ENCODE peak calls at places on chromosomes 5 and 9, in seven cellular contexts. N is NCI-H82, B is DMS53, S is GDM1, W is Peyer's patch, L is Daoy, C is iPS DF 6.9. J is an unnamed sample.

GRCh38 chr5:123855630-123856029 is 343.7 kb downstream of the CSNK1G3 start:
- DNase-seq in W (no peak), L (no peak), C (no peak), S (no peak), B (no peak), N (no peak), J (peak; percentile 81)

GRCh38 chr9:137488330-137488653 is 29.2 kb upstream of the NSMF start:
- DNase-seq in N (peak; percentile 92), C (no peak), L (no peak), B (peak; percentile 91), W (no peak), S (no peak), J (peak; percentile 91)

GRCh38 chr5:160903076-160903475 is 51.1 kb upstream of the ATP10B start:
- DNase-seq in B (no peak), N (no peak), S (no peak), C (no peak), L (no peak), W (no peak), J (peak; percentile 10)

GRCh38 chr9:35689601-35690446 is at the start of gene TPM2:
- DNase-seq in B (peak; percentile 23), W (peak; percentile 59), N (peak; percentile 47), L (peak; percentile 92), S (no peak), C (no peak), J (peak; percentile 32)

GRCh38 chr9:68631811-68632210 is 73.2 kb upstream of the PIP5K1B start:
- DNase-seq in W (no peak), N (no peak), C (no peak), B (peak; percentile 8), L (no peak), S (no peak), J (no peak)

GRCh38 chr9:6584881-6585597 is 60.5 kb downstream of the GLDC start:
- DNase-seq in C (no peak), S (no peak), N (peak; percentile 29), W (no peak), B (peak; percentile 62), L (no peak), J (peak; percentile 54)

GRCh38 chr9:130110166-130110565 is 56.5 kb downstream of the GPR107 start:
- DNase-seq in N (peak; percentile 17), B (peak; percentile 13), C (peak; percentile 16), L (peak; percentile 30), W (no peak), S (no peak), J (peak; percentile 44)

GRCh38 chr5:176181271-176181855 is 56.9 kb upstream of the SIMC1 start:
- DNase-seq in C (no peak), N (no peak), S (no peak), B (no peak), L (peak; percentile 29), W (no peak), J (no peak)

GRCh38 chr9:79695531-79696218 is 123.9 kb downstream of the TLE4 start:
- DNase-seq in N (no peak), B (no peak), W (peak; percentile 73), L (no peak), C (no peak), S (no peak), J (no peak)

GRCh38 chr9:77014597-77015263 is 4.7 kb upstream of the FOXB2 start:
- DNase-seq in W (no peak), C (no peak), B (peak; percentile 52), S (no peak), L (peak; percentile 21), N (no peak), J (no peak)

GRCh38 chr5:115179959-115180709 is 10.4 kb upstream of the TRIM36 start:
- DNase-seq in B (peak; percentile 80), W (peak; percentile 64), L (peak; percentile 67), C (peak; percentile 18), N (peak; percentile 57), S (peak; percentile 6), J (peak; percentile 88)

GRCh38 chr9:131433302-131433854 is 39.5 kb downstream of the PRRC2B start:
- DNase-seq in W (no peak), S (no peak), C (no peak), L (no peak), N (no peak), B (no peak), J (no peak)

GRCh38 chr9:73125651-73126050 is 26.0 kb upstream of the ANXA1 start:
- DNase-seq in L (no peak), B (no peak), W (no peak), C (no peak), S (no peak), N (no peak), J (no peak)

GRCh38 chr9:114348906-114349482 is 19.3 kb downstream of the ORM2 start:
- DNase-seq in S (peak; percentile 65), B (peak; percentile 53), W (peak; percentile 93), N (peak; percentile 91), L (peak; percentile 99), C (peak; percentile 48), J (no peak)

GRCh38 chr5:79974896-79975295 is 16.2 kb downstream of the MTX3 start:
- DNase-seq in L (peak; percentile 58), N (peak; percentile 20), W (no peak), B (no peak), C (no peak), S (no peak), J (no peak)

GRCh38 chr9:94870793-94871558 is 144.5 kb downstream of the AOPEP start:
- DNase-seq in S (no peak), B (no peak), N (no peak), C (no peak), L (peak; percentile 91), W (no peak), J (no peak)

GRCh38 chr5:34957857-34958690 is 28.7 kb downstream of the DNAJC21 start:
- DNase-seq in C (no peak), S (no peak), W (no peak), B (peak; percentile 62), N (peak; percentile 35), L (no peak), J (peak; percentile 37)

GRCh38 chr5:39716532-39716971 is 291.8 kb upstream of the DAB2 start:
- DNase-seq in S (no peak), L (peak; percentile 45), C (peak; percentile 33), N (peak; percentile 74), W (peak; percentile 62), B (peak; percentile 93), J (peak; percentile 34)